ENCODE peak calls at places on chromosomes 12 and 14, in five cellular contexts. Y, C, H, Q and Z are unnamed samples.

GRCh38 chr12:49092816-49093406 is 1.7 kb downstream of the DHH start:
- DNase-seq in Y (no peak), C (no peak), H (no peak), Q (no peak), Z (peak; percentile 10)

GRCh38 chr12:84995646-84996045 is 40.4 kb downstream of the TSPAN19 start:
- DNase-seq in Y (no peak), C (no peak), H (no peak), Q (no peak), Z (no peak)

GRCh38 chr12:113186033-113186365 is 478 bp downstream of the RITA1 start:
- DNase-seq in Y (no peak), C (no peak), H (no peak), Q (peak; percentile 19), Z (no peak)

GRCh38 chr12:108342985-108343384 is 3.9 kb upstream of the CMKLR1 start:
- DNase-seq in Y (no peak), C (peak; percentile 84), H (no peak), Q (no peak), Z (no peak)

GRCh38 chr12:32671930-32672785 is 6.9 kb upstream of the DNM1L start:
- DNase-seq in Y (peak; percentile 46), C (peak; percentile 4), H (peak; percentile 24), Q (peak; percentile 90), Z (no peak)

GRCh38 chr12:75551477-75551876 is 40.1 kb upstream of the KRR1 start:
- DNase-seq in Y (no peak), C (no peak), H (no peak), Q (no peak), Z (no peak)

GRCh38 chr12:80374615-80375014 is 69.4 kb upstream of the PTPRQ start:
- DNase-seq in Y (no peak), C (no peak), H (no peak), Q (no peak), Z (no peak)

GRCh38 chr12:108798551-108799221 is 58.7 kb downstream of the SSH1 start:
- DNase-seq in Y (no peak), C (no peak), H (no peak), Q (peak; percentile 61), Z (peak; percentile 55)

GRCh38 chr12:106897082-106897481 is 58.6 kb upstream of the TMEM263 start:
- DNase-seq in Y (peak; percentile 6), C (no peak), H (no peak), Q (peak; percentile 11), Z (no peak)

DNA sequence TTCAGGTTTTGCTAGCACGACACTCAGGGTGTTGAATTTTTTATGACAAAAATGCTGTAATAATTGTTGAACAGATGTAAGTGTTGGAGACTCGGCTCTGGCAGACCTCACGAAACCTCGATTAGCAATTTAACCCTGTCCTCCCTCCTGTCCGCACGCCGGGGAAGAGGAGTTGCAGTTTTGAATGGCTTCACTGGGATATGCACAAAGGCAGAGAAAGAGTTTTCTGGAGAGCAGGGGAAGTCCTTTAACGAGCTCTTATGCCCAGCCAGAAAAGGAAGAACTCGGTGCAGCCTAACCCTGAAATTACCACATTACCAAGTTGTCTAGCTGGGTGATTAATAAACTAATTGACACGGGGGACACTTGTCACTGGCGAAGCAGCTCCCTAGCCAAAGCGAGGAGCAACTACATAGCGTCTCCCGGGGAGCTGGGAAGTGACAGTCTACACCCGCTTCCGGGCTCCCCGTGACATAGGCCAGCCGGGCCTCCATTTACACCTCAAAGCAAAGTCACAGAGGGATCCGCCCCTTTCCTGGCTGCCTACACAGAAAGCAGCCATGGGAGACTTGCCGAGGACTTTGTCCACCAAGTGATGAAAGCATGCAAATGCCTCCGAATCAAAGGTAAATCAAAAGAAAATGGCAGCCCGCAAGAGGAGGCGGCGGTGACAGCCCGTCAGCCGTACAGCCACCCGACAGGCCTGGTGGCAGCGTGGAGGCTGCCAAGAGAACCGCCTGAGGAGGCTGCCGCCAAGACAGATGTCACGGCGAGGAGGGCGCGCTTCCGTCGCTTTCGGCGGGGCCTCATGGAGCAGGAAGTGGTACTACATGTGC is 661.3 kb downstream of the VRK1 start:
- DNase-seq in Y (no peak), C (no peak), H (no peak), Q (no peak), Z (peak; percentile 57)
- H3K4me3 ChIP-seq in Y (no peak overlapping the region), C (peak overlapping the region; percentile 35), H (peak overlapping the region; percentile 48), Q (peak overlapping the region; percentile 6), Z (no peak overlapping the region)

GRCh38 chr12:119245904-119246494 is 67.3 kb downstream of the HSPB8 start:
- DNase-seq in Y (no peak), C (no peak), H (no peak), Q (no peak), Z (no peak)
- H3K27ac ChIP-seq in Y (no peak overlapping the region), C (peak overlapping the region; percentile 56), H (no peak overlapping the region), Q (peak overlapping the region; percentile 85), Z (peak overlapping the region; percentile 43)

DNA sequence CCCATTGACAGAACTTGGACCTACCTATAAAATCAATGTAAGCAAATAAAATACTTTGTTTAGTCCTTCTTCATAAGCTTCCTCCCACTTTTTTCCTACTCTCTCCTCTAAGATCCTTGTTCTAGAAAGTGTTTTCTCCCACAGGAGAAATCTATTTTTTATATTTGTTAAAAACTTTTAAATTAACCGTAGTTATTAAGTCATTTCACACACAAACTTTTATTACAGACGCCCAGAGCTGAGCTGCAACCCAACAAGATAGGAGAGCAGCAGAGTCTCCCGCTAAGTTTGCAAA is 27.7 kb downstream of the DAD1 start:
- DNase-seq in Y (no peak), C (no peak), H (no peak), Q (no peak), Z (no peak)
- H3K4me1 ChIP-seq in Y (peaks cover 5% of the 10 kb centered on the region), C (no peaks in the 10 kb centered on the region), H (peaks cover 27% of the 10 kb centered on the region), Q (peaks cover 26% of the 10 kb centered on the region), Z (no peaks in the 10 kb centered on the region)

GRCh38 chr12:126668538-126668937 is 1598.4 kb upstream of the TMEM132C start:
- DNase-seq in Y (no peak), C (no peak), H (no peak), Q (peak; percentile 70), Z (no peak)
- H3K4me3 ChIP-seq in Y (no peak overlapping the region), C (no peak overlapping the region), H (no peak overlapping the region), Q (no peak overlapping the region), Z (no peak overlapping the region)

GRCh38 chr12:910416-910815 is 39.1 kb downstream of the RAD52 start:
- DNase-seq in Y (no peak), C (no peak), H (no peak), Q (no peak), Z (no peak)
- H3K27ac ChIP-seq in Y (no peak overlapping the region), C (no peak overlapping the region), H (no peak overlapping the region), Q (peak overlapping the region; percentile 72), Z (no peak overlapping the region)